ENCODE peak calls at places on chromosomes 12 and 14, in five cellular contexts. G, U, R, L and S are unnamed samples.

GRCh38 chr12:46751173-46751572 is 74.6 kb downstream of the SLC38A4 start:
- DNase-seq in G (no peak), U (no peak), R (no peak), L (no peak), S (no peak)

GRCh38 chr12:47686645-47687240 is 19.1 kb downstream of the RPAP3 start:
- DNase-seq in G (no peak), U (no peak), R (no peak), L (no peak), S (no peak)

GRCh38 chr14:104009297-104009696 is 67.0 kb upstream of the RD3L start:
- DNase-seq in G (no peak), U (no peak), R (no peak), L (no peak), S (no peak)

GRCh38 chr14:102279688-102280348 is 25.1 kb downstream of the MOK start:
- DNase-seq in G (no peak), U (no peak), R (no peak), L (no peak), S (peak)

GRCh38 chr12:16344269-16344668 is 3.2 kb upstream of the MGST1 start:
- DNase-seq in G (no peak), U (no peak), R (no peak), L (no peak), S (no peak)

GRCh38 chr14:64114166-64114565 is 180.0 kb downstream of the ESR2 start:
- DNase-seq in G (no peak), U (no peak), R (no peak), L (no peak), S (no peak)

GRCh38 chr12:46371718-46372130 is 849 bp downstream of the SLC38A2 start:
- DNase-seq in G (peak), U (peak), R (peak), L (peak), S (peak)

GRCh38 chr12:7171854-7172253 is 17.6 kb upstream of the PEX5 start:
- DNase-seq in G (no peak), U (no peak), R (no peak), L (no peak), S (no peak)

GRCh38 chr12:114399664-114400211 is 6.2 kb downstream of the TBX5 start:
- DNase-seq in G (no peak), U (no peak), R (no peak), L (peak), S (no peak)

GRCh38 chr12:99960312-99960711 is 24.4 kb downstream of the ANKS1B start:
- DNase-seq in G (no peak), U (no peak), R (no peak), L (no peak), S (no peak)

GRCh38 chr12:53299101-53299453 is 418 bp upstream of the MYG1 start:
- DNase-seq in G (no peak), U (peak), R (no peak), L (no peak), S (peak)

GRCh38 chr14:30601579-30601916 is 20.6 kb upstream of the SCFD1 start:
- DNase-seq in G (no peak), U (no peak), R (no peak), L (no peak), S (no peak)

GRCh38 chr12:113403435-113404415 is at the start of gene SDS:
- DNase-seq in G (no peak), U (peak), R (peak), L (no peak), S (peak)

GRCh38 chr14:52000631-52001030 is 11.3 kb downstream of the RTRAF start:
- DNase-seq in G (no peak), U (no peak), R (no peak), L (no peak), S (no peak)

GRCh38 chr12:62581288-62582064 is 114.8 kb downstream of the MON2 start:
- DNase-seq in G (no peak), U (no peak), R (no peak), L (no peak), S (no peak)

GRCh38 chr12:13097526-13097925 is 5.9 kb downstream of the GSG1 start:
- DNase-seq in G (no peak), U (no peak), R (no peak), L (no peak), S (no peak)

GRCh38 chr12:24246921-24247320 is 297.5 kb upstream of the SOX5 start:
- DNase-seq in G (no peak), U (no peak), R (no peak), L (no peak), S (no peak)

GRCh38 chr12:96261557-96261956 is 67.4 kb downstream of the ELK3 start:
- DNase-seq in G (no peak), U (no peak), R (no peak), L (no peak), S (no peak)
- H3K27ac ChIP-seq in G (no peak), U (no peak), R (no peak), L (no peak), S (no peak)

GRCh38 chr12:98419101-98419794 is 96.1 kb upstream of the TMPO start:
- DNase-seq in G (no peak), U (no peak), R (no peak), L (no peak), S (no peak)

GRCh38 chr12:98418357-98419075 is 96.9 kb upstream of the TMPO start:
- DNase-seq in G (no peak), U (peak), R (peak), L (peak), S (peak)

GRCh38 chr12:98419795-98420402 is 95.5 kb upstream of the TMPO start:
- DNase-seq in G (no peak), U (no peak), R (no peak), L (no peak), S (no peak)

GRCh38 chr12:98417303-98417702 is 98.1 kb upstream of the TMPO start:
- DNase-seq in G (no peak), U (no peak), R (no peak), L (no peak), S (no peak)

DNA sequence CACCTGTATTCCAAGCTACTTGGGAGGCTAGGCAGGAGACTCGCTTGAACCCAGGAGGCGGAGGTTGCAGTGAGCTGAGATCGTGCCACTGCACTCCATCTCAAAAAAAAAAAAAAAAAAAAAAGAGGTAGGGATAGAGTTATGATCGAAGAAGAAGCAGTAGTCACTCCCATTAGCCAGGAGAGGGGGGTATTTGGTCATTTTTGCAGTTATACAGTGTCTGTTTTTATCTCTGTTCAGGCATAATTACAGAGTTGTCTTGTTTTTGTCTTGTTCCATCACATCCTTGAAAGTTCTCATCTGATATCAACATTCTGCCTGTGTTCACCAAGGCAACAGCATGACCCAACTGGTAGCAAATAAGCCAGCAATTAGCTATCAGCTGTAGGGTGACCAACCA is 98.5 kb upstream of the TMPO start:
- DNase-seq in G (no peak), U (no peak), R (no peak), L (no peak), S (no peak)
- TF ChIP-seq CTCF in G (no peak), U (no peak), R (no peak), L (no peak), S (no peak)

GRCh38 chr12:92003701-92004100 is 141.9 kb downstream of the BTG1 start:
- DNase-seq in G (no peak), U (no peak), R (no peak), L (no peak), S (no peak)
- H3K27ac ChIP-seq in G (no peak), U (no peak), R (no peak), L (no peak), S (no peak)

DNA sequence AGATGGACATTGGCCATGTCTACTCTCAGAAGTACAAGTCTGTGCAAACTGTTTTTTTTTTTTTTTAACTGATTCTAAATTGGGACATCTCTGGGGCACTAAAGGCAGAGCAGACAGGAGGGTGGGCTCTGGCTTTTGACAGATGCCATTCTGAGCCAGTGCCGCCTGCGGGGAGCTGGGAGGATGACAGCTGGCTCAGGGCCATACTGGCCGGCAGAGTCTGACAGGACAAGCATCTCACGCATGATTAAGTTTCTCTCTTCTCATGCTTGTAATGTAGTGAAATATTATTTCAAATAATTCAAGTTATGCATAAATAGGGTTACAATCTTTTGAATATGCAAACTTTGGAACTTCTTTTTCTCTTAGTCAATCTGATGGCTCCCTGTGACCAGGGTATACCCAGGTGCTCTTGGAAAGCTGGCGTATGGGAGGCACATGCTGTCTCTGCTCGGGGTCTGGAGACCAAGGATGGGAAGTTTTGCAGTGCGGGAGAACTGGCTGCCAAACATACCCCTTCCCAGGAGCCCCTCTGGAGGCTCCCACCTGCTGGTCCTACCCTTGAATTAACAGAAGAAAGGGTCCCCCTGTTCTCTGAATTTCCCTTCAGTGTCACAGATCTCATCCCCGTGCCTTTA is 7.6 kb downstream of the CDCA4 start:
- DNase-seq in G (no peak), U (no peak), R (no peak), L (no peak), S (no peak)
- TF ChIP-seq CTCF in G (no peak), U (no peak), R (no peak), L (no peak), S (no peak)

GRCh38 chr12:65908147-65908546 is 83.9 kb downstream of the HMGA2 start:
- DNase-seq in G (no peak), U (no peak), R (no peak), L (no peak), S (no peak)
- H3K27ac ChIP-seq in G (no peak), U (no peak), R (no peak), L (no peak), S (no peak)

DNA sequence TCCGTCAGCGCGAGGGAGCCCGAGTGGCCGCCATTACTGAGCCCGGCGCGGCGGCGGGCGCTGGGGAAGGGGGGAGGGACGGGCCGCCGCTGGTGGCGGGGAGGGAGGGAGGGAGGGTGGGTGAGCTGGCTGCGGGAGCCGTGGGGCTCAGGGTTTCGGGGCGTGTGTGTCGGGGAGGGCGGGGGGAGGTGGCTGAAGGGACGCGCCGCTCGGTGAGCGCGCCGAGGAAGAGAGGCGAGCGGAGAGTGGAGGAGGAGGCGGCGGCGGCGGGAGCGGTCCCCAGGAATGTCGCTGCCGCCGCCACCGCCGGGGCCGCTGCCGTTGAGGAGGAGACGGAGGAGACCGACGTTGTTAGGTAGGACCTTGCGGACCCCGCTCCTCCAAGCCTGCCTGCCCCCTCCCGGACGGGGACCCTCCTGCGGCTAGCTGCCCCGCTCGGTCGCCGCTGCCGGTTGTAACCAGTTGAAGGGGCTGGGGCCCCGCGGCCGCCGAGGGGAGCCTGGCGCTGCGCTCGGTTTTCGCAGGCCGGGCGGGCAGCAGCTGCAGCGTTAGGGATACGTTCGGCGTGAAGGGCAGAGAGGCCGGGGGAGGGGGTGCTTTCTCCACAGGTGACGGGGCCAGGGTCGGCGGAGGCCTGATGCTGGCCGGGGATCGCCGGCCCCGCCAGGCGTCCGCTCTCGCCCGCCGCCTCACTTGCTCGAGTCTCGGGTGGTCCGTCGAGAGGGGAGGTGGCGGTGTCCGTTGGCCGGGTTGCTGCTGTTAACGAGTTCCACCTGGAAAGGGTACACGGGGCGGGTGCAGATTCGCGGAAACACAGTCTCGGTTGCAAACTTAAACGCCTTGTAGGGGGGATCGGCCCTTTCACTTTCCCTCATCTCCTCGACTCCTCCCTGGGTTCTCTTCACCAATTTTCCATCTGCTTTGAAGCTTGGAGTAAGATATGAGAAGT is at the start of gene ARHGAP5:
- DNase-seq in G (peak), U (no peak), R (peak), L (peak), S (peak)
- TF ChIP-seq CTCF in G (no peak), U (peak), R (peak), L (no peak), S (no peak)

DNA sequence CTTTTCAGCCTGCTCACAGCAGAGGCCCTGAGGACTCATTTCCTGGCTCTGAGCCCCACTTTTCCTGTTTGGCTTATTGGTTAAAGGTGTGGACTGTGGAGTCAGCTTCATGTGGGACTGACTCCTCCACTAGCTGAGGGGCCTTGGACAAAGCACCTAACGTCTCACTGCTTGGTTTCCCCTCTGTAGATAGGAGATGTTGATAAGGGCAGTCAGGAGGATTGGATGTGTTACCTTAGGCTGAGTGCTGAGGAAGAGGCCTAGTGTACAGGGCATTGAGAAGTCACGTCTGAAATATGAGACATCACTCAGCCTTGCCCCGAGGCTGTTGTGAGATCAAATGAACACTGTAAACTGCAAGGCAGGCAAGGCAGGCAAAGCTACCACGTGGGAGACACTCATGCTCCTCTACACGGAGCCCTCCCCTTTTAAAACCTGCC is 27.1 kb upstream of the TCL1A start:
- DNase-seq in G (no peak), U (no peak), R (no peak), L (no peak), S (no peak)
- H3K27ac ChIP-seq in G (no peak), U (no peak), R (no peak), L (no peak), S (no peak)

GRCh38 chr12:22173154-22173553 is 127.1 kb downstream of the CMAS start:
- DNase-seq in G (no peak), U (no peak), R (no peak), L (no peak), S (no peak)
- TF ChIP-seq CTCF in G (no peak), U (no peak), R (no peak), L (no peak), S (no peak)